ENCODE peak calls at places on chromosomes 11 and 22, in seven cellular contexts. One of them, this sample, is unnamed.

GRCh38 chr11:6531267-6531752 is 34.2 kb downstream of the DNHD1 start:
- DNase-seq in neural progenitor cell: peak
- DNase-seq in GM23248: peak
- DNase-seq in H1: no peak
- DNase-seq in fibroblast of lung: peak
- DNase-seq in GM23338: peak
- DNase-seq in astrocyte: peak
- DNase-seq in this sample: no peak

GRCh38 chr22:46561435-46561905 is 24.1 kb upstream of the CELSR1 start:
- DNase-seq in astrocyte: no peak
- DNase-seq in fibroblast of lung: no peak
- DNase-seq in neural progenitor cell: peak
- DNase-seq in H1: no peak
- DNase-seq in GM23338: peak
- DNase-seq in GM23248: no peak
- DNase-seq in this sample: no peak

GRCh38 chr11:119207300-119207570 is 1.1 kb downstream of the CBL start:
- DNase-seq in fibroblast of lung: peak
- DNase-seq in astrocyte: peak
- DNase-seq in H1: no peak
- DNase-seq in GM23248: peak
- DNase-seq in GM23338: no peak
- DNase-seq in neural progenitor cell: no peak
- DNase-seq in this sample: no peak

GRCh38 chr22:31537019-31537535 is 40.7 kb downstream of the SFI1 start:
- DNase-seq in GM23248: no peak
- DNase-seq in GM23338: no peak
- DNase-seq in neural progenitor cell: no peak
- DNase-seq in astrocyte: no peak
- DNase-seq in H1: no peak
- DNase-seq in fibroblast of lung: no peak
- DNase-seq in this sample: no peak

GRCh38 chr22:39147335-39148023 is 5.0 kb downstream of the CBX7 start:
- DNase-seq in astrocyte: no peak
- DNase-seq in GM23248: no peak
- DNase-seq in neural progenitor cell: no peak
- DNase-seq in fibroblast of lung: no peak
- DNase-seq in H1: no peak
- DNase-seq in GM23338: no peak
- DNase-seq in this sample: no peak

GRCh38 chr22:16960220-16960883 is 47.7 kb downstream of the GAB4 start:
- DNase-seq in GM23338: no peak
- DNase-seq in astrocyte: no peak
- DNase-seq in GM23248: no peak
- DNase-seq in H1: peak
- DNase-seq in neural progenitor cell: no peak
- DNase-seq in fibroblast of lung: no peak
- DNase-seq in this sample: no peak

GRCh38 chr11:132976115-132976514 is 556.2 kb downstream of the OPCML start:
- DNase-seq in H1: no peak
- DNase-seq in astrocyte: no peak
- DNase-seq in GM23338: no peak
- DNase-seq in fibroblast of lung: no peak
- DNase-seq in GM23248: no peak
- DNase-seq in neural progenitor cell: no peak
- DNase-seq in this sample: no peak

GRCh38 chr22:30290318-30290678 is 993 bp upstream of the CASTOR1 start:
- DNase-seq in H1: no peak
- DNase-seq in astrocyte: no peak
- DNase-seq in GM23338: no peak
- DNase-seq in neural progenitor cell: no peak
- DNase-seq in fibroblast of lung: no peak
- DNase-seq in GM23248: peak
- DNase-seq in this sample: no peak

GRCh38 chr11:60184824-60185511 is 2.1 kb upstream of the MS4A6A start:
- DNase-seq in GM23248: no peak
- DNase-seq in fibroblast of lung: no peak
- DNase-seq in H1: no peak
- DNase-seq in GM23338: no peak
- DNase-seq in astrocyte: no peak
- DNase-seq in neural progenitor cell: no peak
- DNase-seq in this sample: no peak

GRCh38 chr11:125974284-125974683 is 28.4 kb downstream of the VSIG10L2 start:
- DNase-seq in neural progenitor cell: no peak
- DNase-seq in GM23248: no peak
- DNase-seq in fibroblast of lung: no peak
- DNase-seq in astrocyte: no peak
- DNase-seq in H1: no peak
- DNase-seq in GM23338: no peak
- DNase-seq in this sample: no peak

GRCh38 chr22:46935506-46936377 is 173.3 kb downstream of the TBC1D22A start:
- DNase-seq in H1: peak
- DNase-seq in fibroblast of lung: no peak
- DNase-seq in GM23248: peak
- DNase-seq in neural progenitor cell: no peak
- DNase-seq in astrocyte: no peak
- DNase-seq in GM23338: no peak
- DNase-seq in this sample: no peak

GRCh38 chr11:61577383-61578118 is 3.3 kb downstream of the SYT7 start:
- DNase-seq in neural progenitor cell: peak
- DNase-seq in GM23248: peak
- DNase-seq in GM23338: peak
- DNase-seq in H1: peak
- DNase-seq in astrocyte: no peak
- DNase-seq in fibroblast of lung: no peak
- DNase-seq in this sample: no peak

GRCh38 chr11:61581030-61581928 is at the start of gene SYT7:
- DNase-seq in astrocyte: peak
- DNase-seq in fibroblast of lung: peak
- DNase-seq in GM23248: peak
- DNase-seq in H1: peak
- DNase-seq in GM23338: peak
- DNase-seq in neural progenitor cell: peak
- DNase-seq in this sample: peak

GRCh38 chr11:61580292-61580888 is 486 bp downstream of the SYT7 start:
- DNase-seq in H1: peak
- DNase-seq in astrocyte: no peak
- DNase-seq in fibroblast of lung: no peak
- DNase-seq in GM23338: peak
- DNase-seq in neural progenitor cell: peak
- DNase-seq in GM23248: peak
- DNase-seq in this sample: no peak

GRCh38 chr11:61578819-61579218 is 2.1 kb downstream of the SYT7 start:
- DNase-seq in GM23248: no peak
- DNase-seq in astrocyte: no peak
- DNase-seq in neural progenitor cell: no peak
- DNase-seq in fibroblast of lung: no peak
- DNase-seq in H1: no peak
- DNase-seq in GM23338: no peak
- DNase-seq in this sample: no peak

GRCh38 chr11:61579398-61580291 is 1.2 kb downstream of the SYT7 start:
- DNase-seq in neural progenitor cell: peak
- DNase-seq in fibroblast of lung: no peak
- DNase-seq in H1: peak
- DNase-seq in astrocyte: no peak
- DNase-seq in GM23338: peak
- DNase-seq in GM23248: no peak
- DNase-seq in this sample: no peak
- TF ChIP-seq EZH2 in neural progenitor cell: peak
- TF ChIP-seq EZH2 in fibroblast of lung: no peak
- TF ChIP-seq EZH2 in H1: peak
- TF ChIP-seq EZH2 in astrocyte: no peak
- TF ChIP-seq EZH2 in GM23338: no peak
- TF ChIP-seq EZH2 in GM23248: peak
- TF ChIP-seq EZH2 in this sample: no peak

GRCh38 chr11:92311616-92312449 is 87.2 kb downstream of the FAT3 start:
- DNase-seq in neural progenitor cell: peak
- DNase-seq in H1: no peak
- DNase-seq in GM23248: no peak
- DNase-seq in fibroblast of lung: peak
- DNase-seq in astrocyte: no peak
- DNase-seq in GM23338: peak
- DNase-seq in this sample: no peak

GRCh38 chr11:92317222-92317621 is 92.6 kb downstream of the FAT3 start:
- DNase-seq in fibroblast of lung: no peak
- DNase-seq in neural progenitor cell: no peak
- DNase-seq in GM23248: no peak
- DNase-seq in GM23338: peak
- DNase-seq in H1: no peak
- DNase-seq in astrocyte: no peak
- DNase-seq in this sample: no peak

GRCh38 chr11:92316410-92316809 is 91.8 kb downstream of the FAT3 start:
- DNase-seq in H1: no peak
- DNase-seq in GM23248: no peak
- DNase-seq in GM23338: no peak
- DNase-seq in neural progenitor cell: no peak
- DNase-seq in astrocyte: no peak
- DNase-seq in fibroblast of lung: no peak
- DNase-seq in this sample: no peak

GRCh38 chr11:92314499-92314898 is 89.9 kb downstream of the FAT3 start:
- DNase-seq in H1: no peak
- DNase-seq in astrocyte: no peak
- DNase-seq in fibroblast of lung: peak
- DNase-seq in GM23338: no peak
- DNase-seq in GM23248: peak
- DNase-seq in neural progenitor cell: no peak
- DNase-seq in this sample: no peak
- H2AFZ ChIP-seq in H1: no peak
- H2AFZ ChIP-seq in astrocyte: no peak
- H2AFZ ChIP-seq in fibroblast of lung: no peak
- H2AFZ ChIP-seq in GM23338: no peak
- H2AFZ ChIP-seq in GM23248: no peak
- H2AFZ ChIP-seq in neural progenitor cell: no peak
- H2AFZ ChIP-seq in this sample: no peak

GRCh38 chr11:20605602-20606091 is 6.2 kb downstream of the SLC6A5 start:
- DNase-seq in GM23338: no peak
- DNase-seq in astrocyte: no peak
- DNase-seq in GM23248: no peak
- DNase-seq in neural progenitor cell: no peak
- DNase-seq in fibroblast of lung: no peak
- DNase-seq in H1: no peak
- DNase-seq in this sample: no peak
- TF ChIP-seq EZH2 in GM23338: no peak
- TF ChIP-seq EZH2 in astrocyte: peak
- TF ChIP-seq EZH2 in GM23248: no peak
- TF ChIP-seq EZH2 in neural progenitor cell: no peak
- TF ChIP-seq EZH2 in fibroblast of lung: no peak
- TF ChIP-seq EZH2 in H1: no peak
- TF ChIP-seq EZH2 in this sample: no peak

GRCh38 chr11:115193931-115194797 is 310.1 kb downstream of the CADM1 start:
- DNase-seq in GM23248: no peak
- DNase-seq in neural progenitor cell: no peak
- DNase-seq in fibroblast of lung: no peak
- DNase-seq in astrocyte: peak
- DNase-seq in GM23338: no peak
- DNase-seq in H1: no peak
- DNase-seq in this sample: no peak
- H2AFZ ChIP-seq in GM23248: no peak
- H2AFZ ChIP-seq in neural progenitor cell: no peak
- H2AFZ ChIP-seq in fibroblast of lung: no peak
- H2AFZ ChIP-seq in astrocyte: no peak
- H2AFZ ChIP-seq in GM23338: no peak
- H2AFZ ChIP-seq in H1: no peak
- H2AFZ ChIP-seq in this sample: no peak

GRCh38 chr11:18792827-18793226 is 1.2 kb upstream of the PTPN5 start:
- DNase-seq in fibroblast of lung: no peak
- DNase-seq in astrocyte: no peak
- DNase-seq in H1: no peak
- DNase-seq in GM23338: no peak
- DNase-seq in GM23248: no peak
- DNase-seq in neural progenitor cell: no peak
- DNase-seq in this sample: no peak

GRCh38 chr11:18789942-18790341 is 1.7 kb downstream of the PTPN5 start:
- DNase-seq in GM23338: no peak
- DNase-seq in fibroblast of lung: no peak
- DNase-seq in H1: no peak
- DNase-seq in GM23248: no peak
- DNase-seq in astrocyte: no peak
- DNase-seq in neural progenitor cell: no peak
- DNase-seq in this sample: no peak

GRCh38 chr11:18790820-18791174 is 801 bp downstream of the PTPN5 start:
- DNase-seq in fibroblast of lung: no peak
- DNase-seq in GM23338: no peak
- DNase-seq in astrocyte: no peak
- DNase-seq in neural progenitor cell: no peak
- DNase-seq in GM23248: no peak
- DNase-seq in H1: no peak
- DNase-seq in this sample: no peak

GRCh38 chr11:18791175-18792065 is at the start of gene PTPN5:
- DNase-seq in astrocyte: peak
- DNase-seq in neural progenitor cell: peak
- DNase-seq in H1: peak
- DNase-seq in fibroblast of lung: no peak
- DNase-seq in GM23338: peak
- DNase-seq in GM23248: peak
- DNase-seq in this sample: no peak

DNA sequence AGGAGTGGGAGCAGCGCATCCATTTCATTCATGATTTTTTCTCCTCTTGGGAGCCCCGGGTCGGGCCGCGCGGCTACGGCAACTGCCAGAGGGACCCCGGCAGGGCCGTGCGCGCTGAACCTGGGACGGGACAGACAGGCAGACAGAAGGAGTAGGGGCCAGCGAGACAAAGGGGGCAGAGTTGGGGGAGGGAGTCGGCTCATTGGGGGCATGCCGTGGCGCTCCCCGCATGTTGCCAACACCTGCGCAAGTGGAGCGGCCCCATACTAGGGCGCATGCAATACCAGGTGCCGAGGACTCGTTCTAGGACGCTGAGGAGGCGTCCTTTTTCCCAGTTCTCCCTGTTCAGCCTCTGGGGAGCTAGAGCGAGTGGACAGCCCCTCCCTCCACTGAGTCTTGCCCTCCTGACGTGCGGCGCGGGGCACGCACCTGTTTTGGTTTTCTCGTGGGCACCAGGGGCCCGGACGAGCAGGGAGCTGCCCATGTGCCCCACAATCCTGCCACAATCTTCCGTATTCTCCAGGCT is 531 bp upstream of the PTPN5 start:
- DNase-seq in H1: no peak
- DNase-seq in neural progenitor cell: no peak
- DNase-seq in GM23338: peak
- DNase-seq in fibroblast of lung: no peak
- DNase-seq in astrocyte: no peak
- DNase-seq in GM23248: no peak
- DNase-seq in this sample: no peak
- TF ChIP-seq EZH2 in H1: peak
- TF ChIP-seq EZH2 in neural progenitor cell: no peak
- TF ChIP-seq EZH2 in GM23338: no peak
- TF ChIP-seq EZH2 in fibroblast of lung: no peak
- TF ChIP-seq EZH2 in astrocyte: peak
- TF ChIP-seq EZH2 in GM23248: no peak
- TF ChIP-seq EZH2 in this sample: peak

This sample was measured in keratinocyte.